ENCODE peak calls at places on chromosomes 13 and 19, in seven cellular contexts. F, X, R, A, B, V and Z are unnamed samples.

GRCh38 chr13:103510007-103510406 is 443.8 kb upstream of the SLC10A2 start:
- DNase-seq in F (no peak), X (no peak), R (no peak), A (no peak), B (no peak), V (no peak), Z (no peak)

GRCh38 chr19:15154002-15154612 is 46.7 kb downstream of the NOTCH3 start:
- DNase-seq in F (peak), X (peak), R (peak), A (no peak), B (peak), V (peak), Z (peak)

GRCh38 chr19:43498233-43498830 is 6.2 kb downstream of the PHLDB3 start:
- DNase-seq in F (no peak), X (no peak), R (no peak), A (no peak), B (no peak), V (no peak), Z (no peak)

GRCh38 chr19:2251577-2252480 is 2.7 kb downstream of the AMH start:
- DNase-seq in F (no peak), X (no peak), R (no peak), A (no peak), B (no peak), V (peak), Z (no peak)

GRCh38 chr19:45419396-45419795 is 4.3 kb downstream of the ERCC1 start:
- DNase-seq in F (no peak), X (no peak), R (no peak), A (no peak), B (no peak), V (no peak), Z (no peak)

GRCh38 chr13:34065915-34066314 is 248.0 kb downstream of the RFC3 start:
- DNase-seq in F (no peak), X (no peak), R (no peak), A (no peak), B (no peak), V (no peak), Z (peak)

GRCh38 chr13:112968910-112969691 is at the start of gene MCF2L:
- DNase-seq in F (peak), X (peak), R (peak), A (no peak), B (no peak), V (peak), Z (no peak)

GRCh38 chr19:36819130-36819630 is 19.0 kb downstream of the ZNF790 start:
- DNase-seq in F (no peak), X (no peak), R (no peak), A (no peak), B (no peak), V (no peak), Z (no peak)

GRCh38 chr13:28459911-28460310 is 35.0 kb downstream of the FLT1 start:
- DNase-seq in F (no peak), X (no peak), R (no peak), A (no peak), B (no peak), V (no peak), Z (no peak)

GRCh38 chr13:106117035-106117434 is 418.4 kb downstream of the EFNB2 start:
- DNase-seq in F (no peak), X (peak), R (no peak), A (no peak), B (no peak), V (no peak), Z (no peak)

GRCh38 chr13:113526466-113527220 is 36.1 kb upstream of the DCUN1D2 start:
- DNase-seq in F (no peak), X (no peak), R (no peak), A (no peak), B (no peak), V (no peak), Z (no peak)

GRCh38 chr13:109918179-109918651 is 131.8 kb upstream of the IRS2 start:
- DNase-seq in F (no peak), X (peak), R (no peak), A (no peak), B (no peak), V (no peak), Z (no peak)
- TF ChIP-seq CEBPB in F (no peak), X (no peak), R (no peak), A (no peak), B (no peak), V (no peak), Z (no peak)

GRCh38 chr19:55206664-55207500 is 2.4 kb downstream of the PTPRH start:
- DNase-seq in F (peak), X (peak), R (peak), A (no peak), B (peak), V (peak), Z (peak)

GRCh38 chr19:55212447-55212846 is 3.1 kb upstream of the PTPRH start:
- DNase-seq in F (peak), X (no peak), R (peak), A (peak), B (peak), V (no peak), Z (peak)

GRCh38 chr19:55210120-55210493 is 806 bp upstream of the PTPRH start:
- DNase-seq in F (peak), X (peak), R (peak), A (no peak), B (no peak), V (no peak), Z (peak)

GRCh38 chr19:55208880-55209429 is 346 bp downstream of the PTPRH start:
- DNase-seq in F (peak), X (no peak), R (no peak), A (no peak), B (no peak), V (no peak), Z (no peak)

DNA sequence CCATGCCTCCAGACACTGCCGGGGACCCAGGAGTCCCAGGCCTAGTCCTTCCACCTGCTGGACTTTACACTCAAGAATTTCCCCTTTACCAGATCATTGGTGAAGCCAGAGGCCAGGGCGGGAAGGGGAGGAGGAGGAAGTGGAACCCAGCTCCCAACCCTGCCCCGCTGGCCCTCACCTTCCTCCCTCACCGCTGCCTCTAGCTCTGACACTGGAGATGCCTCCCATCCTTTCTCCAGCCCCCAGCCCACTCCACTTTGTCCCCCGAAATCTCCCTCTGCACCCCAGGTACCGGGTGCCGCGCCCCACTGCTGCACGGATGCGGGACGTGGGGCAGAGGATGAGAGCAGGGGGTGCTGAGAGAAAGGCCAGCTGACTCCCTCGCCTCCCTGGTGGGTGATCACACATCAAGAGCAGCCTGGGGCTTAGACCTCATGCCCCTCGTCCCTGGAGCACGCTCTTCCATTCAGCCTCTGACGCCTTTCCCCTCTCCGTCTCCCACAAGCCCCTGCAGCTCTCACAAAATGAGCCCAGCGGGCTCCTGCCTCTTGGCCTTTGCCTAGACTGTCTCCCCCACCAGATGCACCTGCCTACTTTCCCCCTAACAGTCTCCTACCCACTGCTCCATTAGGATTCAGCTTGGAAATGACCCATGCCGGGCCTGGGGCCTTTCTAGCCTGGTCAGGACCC is at the start of gene PTPRH:
- DNase-seq in F (peak), X (no peak), R (no peak), A (no peak), B (no peak), V (no peak), Z (no peak)
- TF ChIP-seq CEBPB in F (no peak), X (no peak), R (no peak), A (no peak), B (no peak), V (no peak), Z (no peak)

DNA sequence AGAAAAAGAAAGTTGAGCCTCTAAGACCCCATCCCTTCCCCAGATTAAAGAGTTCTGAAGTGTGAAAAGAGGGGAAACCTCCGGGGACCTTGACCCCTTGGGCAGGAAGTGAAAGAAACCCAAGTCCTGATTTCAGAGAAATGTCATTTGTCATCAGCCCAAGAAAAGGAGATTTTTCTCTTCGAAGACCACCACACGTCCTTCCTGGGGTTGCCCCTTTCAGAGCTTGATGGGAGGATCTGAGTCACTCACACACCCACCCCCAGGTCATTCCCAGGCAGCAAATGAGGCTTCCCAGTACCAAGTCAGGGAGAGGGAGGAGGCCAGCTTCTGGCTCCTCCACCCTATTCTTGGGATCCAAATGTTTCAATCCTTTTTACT is 5.3 kb upstream of the KMT2B start:
- DNase-seq in F (no peak), X (no peak), R (no peak), A (no peak), B (no peak), V (no peak), Z (no peak)
- TF ChIP-seq CEBPB in F (no peak), X (no peak), R (no peak), A (no peak), B (no peak), V (no peak), Z (no peak)

DNA sequence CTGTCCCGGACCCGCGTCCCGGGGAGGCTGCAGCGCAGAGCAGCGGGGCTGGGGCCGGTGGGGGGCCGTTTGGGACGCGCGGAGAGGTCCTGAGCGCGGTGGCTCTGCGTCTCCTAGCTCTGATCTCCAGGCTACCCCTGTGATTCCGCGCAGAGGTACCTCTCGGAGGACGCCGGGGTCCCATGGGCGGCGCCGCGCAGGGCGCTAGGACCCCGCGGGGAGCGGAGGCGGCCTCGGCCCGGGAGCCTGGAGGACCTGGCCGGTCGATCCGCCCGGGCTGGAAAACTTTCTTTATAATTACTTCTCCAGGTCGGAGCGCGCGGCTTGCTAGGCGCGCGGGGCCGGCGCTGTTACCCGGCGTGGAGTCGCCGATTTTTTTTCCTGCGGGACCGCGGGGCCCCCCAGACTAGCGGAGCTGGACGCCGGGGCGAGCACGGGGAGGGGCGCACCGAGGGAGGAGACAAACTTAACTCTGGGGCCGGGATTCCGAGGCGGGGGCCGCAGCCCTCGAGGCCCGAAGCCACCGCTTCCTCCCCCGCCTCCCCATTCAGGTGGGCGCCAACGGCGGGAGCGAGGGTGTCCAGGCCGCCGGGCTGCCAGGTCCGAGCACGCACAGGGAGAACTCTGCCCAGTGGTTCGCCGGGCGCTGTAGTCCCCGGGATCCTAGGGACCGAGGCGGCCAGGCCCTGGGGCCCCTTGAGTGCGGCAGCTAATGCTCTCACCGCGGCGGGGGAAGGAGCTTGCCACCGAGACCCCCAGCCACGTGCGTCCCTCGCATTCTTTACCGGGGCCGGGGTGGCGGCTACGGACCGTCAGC is 848 bp upstream of the CEBPA start:
- DNase-seq in F (peak), X (peak), R (no peak), A (no peak), B (no peak), V (peak), Z (no peak)
- TF ChIP-seq CEBPB in F (no peak), X (no peak), R (no peak), A (no peak), B (no peak), V (no peak), Z (no peak)

GRCh38 chr19:13872695-13873389 is 4.1 kb upstream of the NANOS3 start:
- DNase-seq in F (peak), X (no peak), R (no peak), A (no peak), B (peak), V (peak), Z (no peak)
- TF ChIP-seq CEBPB in F (no peak), X (no peak), R (no peak), A (no peak), B (no peak), V (no peak), Z (no peak)

GRCh38 chr13:49585220-49586157 is at the start of gene RCBTB1:
- DNase-seq in F (peak), X (peak), R (peak), A (no peak), B (peak), V (peak), Z (peak)

GRCh38 chr13:49587311-49587847 is 2.0 kb upstream of the RCBTB1 start:
- DNase-seq in F (no peak), X (peak), R (peak), A (no peak), B (no peak), V (no peak), Z (no peak)

GRCh38 chr13:49580980-49581680 is 4.2 kb downstream of the RCBTB1 start:
- DNase-seq in F (no peak), X (no peak), R (no peak), A (no peak), B (no peak), V (no peak), Z (no peak)

GRCh38 chr13:49586717-49587116 is 1.4 kb upstream of the RCBTB1 start:
- DNase-seq in F (no peak), X (no peak), R (peak), A (no peak), B (no peak), V (no peak), Z (no peak)

GRCh38 chr13:49584771-49585182 is 581 bp downstream of the RCBTB1 start:
- DNase-seq in F (no peak), X (peak), R (no peak), A (no peak), B (no peak), V (no peak), Z (no peak)
- TF ChIP-seq CEBPB in F (no peak), X (no peak), R (no peak), A (no peak), B (no peak), V (no peak), Z (no peak)

DNA sequence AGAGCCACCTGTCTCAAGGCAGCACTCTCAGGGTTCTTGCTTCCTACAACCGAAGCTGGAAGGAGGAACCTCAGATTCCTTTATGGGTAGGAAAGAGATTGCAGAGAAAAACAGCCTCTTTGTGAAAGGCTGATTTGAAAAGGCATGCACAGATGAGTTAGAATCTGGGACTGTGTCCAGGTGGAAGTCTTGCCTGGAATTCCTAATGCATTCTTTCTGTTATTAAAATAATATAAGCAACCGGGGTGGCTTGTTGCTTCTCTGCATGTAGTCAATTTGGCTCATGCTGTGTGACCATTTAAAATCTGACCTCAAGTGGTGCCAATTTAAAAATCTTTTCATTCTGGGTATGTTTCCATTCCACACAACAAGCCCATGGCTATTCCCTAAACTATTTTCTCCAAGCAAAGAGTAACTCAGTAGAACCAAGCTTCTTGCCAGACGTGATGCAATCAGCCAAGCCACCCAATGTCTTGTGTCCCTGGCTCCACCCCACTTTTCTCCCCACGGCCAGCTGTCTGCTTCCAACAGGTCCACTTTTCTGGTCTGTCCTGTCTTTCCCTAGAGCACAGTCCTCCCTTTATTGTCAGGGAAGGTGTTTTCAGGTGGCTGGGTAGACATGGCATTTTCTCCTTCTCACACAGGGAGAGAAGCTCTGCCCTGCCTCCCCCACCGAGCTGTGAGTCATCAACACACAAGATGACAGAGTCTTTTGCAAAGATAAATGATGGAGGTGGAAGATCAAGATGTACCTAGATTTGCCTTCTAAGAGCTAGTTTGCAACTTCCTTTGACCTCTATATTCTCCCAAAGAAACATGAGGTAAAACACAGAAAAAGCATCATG is 394.3 kb downstream of the FOXO1 start:
- DNase-seq in F (peak), X (peak), R (no peak), A (no peak), B (no peak), V (no peak), Z (no peak)
- TF ChIP-seq CEBPB in F (peak), X (no peak), R (no peak), A (no peak), B (no peak), V (peak), Z (peak)

GRCh38 chr19:56350416-56351045 is 35.9 kb upstream of the ZSCAN5A start:
- DNase-seq in F (peak), X (peak), R (peak), A (peak), B (peak), V (peak), Z (peak)
- TF ChIP-seq CEBPB in F (no peak), X (no peak), R (no peak), A (no peak), B (no peak), V (no peak), Z (no peak)